ENCODE peak calls at places on chromosomes 7 and 10, in five cellular contexts. G is IMR-90, L is tibial nerve, P is heart left ventricle, H is Peyer's patch. Z is an unnamed sample.

GRCh38 chr7:100171087-100171681 is 2.8 kb upstream of the GAL3ST4 start:
- DNase-seq in G (no peak), L (no peak), P (no peak), H (no peak), Z (peak)

GRCh38 chr10:89251417-89252224 is at the start of gene LIPA:
- DNase-seq in G (peak), L (peak), P (peak), H (peak), Z (peak)

GRCh38 chr10:72525277-72525676 is 100.6 kb downstream of the MICU1 start:
- DNase-seq in G (peak), L (no peak), P (no peak), H (no peak), Z (no peak)

GRCh38 chr10:119233821-119234220 is 26.4 kb downstream of the GRK5 start:
- DNase-seq in G (peak), L (no peak), P (no peak), H (no peak), Z (peak)

GRCh38 chr7:152881893-152882292 is 122.3 kb downstream of the ACTR3B start:
- DNase-seq in G (no peak), L (no peak), P (no peak), H (no peak), Z (no peak)

GRCh38 chr10:8913720-8914119 is 859.2 kb downstream of the GATA3 start:
- DNase-seq in G (no peak), L (no peak), P (no peak), H (no peak), Z (no peak)

GRCh38 chr10:84177541-84178386 is 4.2 kb downstream of the GPR15LG start:
- DNase-seq in G (no peak), L (no peak), P (peak), H (peak), Z (peak)

GRCh38 chr10:114526497-114527238 is 122.4 kb upstream of the AFAP1L2 start:
- DNase-seq in G (peak), L (peak), P (peak), H (peak), Z (peak)

GRCh38 chr7:102273749-102274712 is 12.6 kb upstream of the SH2B2 start:
- DNase-seq in G (peak), L (no peak), P (no peak), H (peak), Z (no peak)

GRCh38 chr10:69732147-69732825 is 69.4 kb upstream of the COL13A1 start:
- DNase-seq in G (no peak), L (no peak), P (peak), H (no peak), Z (no peak)

GRCh38 chr7:137606061-137606674 is 240.6 kb downstream of the DGKI start:
- DNase-seq in G (peak), L (no peak), P (no peak), H (no peak), Z (no peak)

GRCh38 chr10:115167716-115168115 is 74.6 kb downstream of the ATRNL1 start:
- DNase-seq in G (no peak), L (no peak), P (no peak), H (no peak), Z (no peak)

GRCh38 chr10:66622050-66622449 is 303.8 kb upstream of the LRRTM3 start:
- DNase-seq in G (no peak), L (no peak), P (no peak), H (no peak), Z (no peak)

GRCh38 chr7:149329265-149329664 is 67.3 kb downstream of the ZNF783 start:
- DNase-seq in G (no peak), L (no peak), P (no peak), H (no peak), Z (no peak)

GRCh38 chr10:110989016-110989415 is 69.6 kb downstream of the SHOC2 start:
- DNase-seq in G (peak), L (no peak), P (no peak), H (no peak), Z (no peak)

GRCh38 chr7:142711722-142712616 is 37.3 kb upstream of the PRSS1 start:
- DNase-seq in G (peak), L (no peak), P (no peak), H (peak), Z (no peak)

GRCh38 chr10:119377905-119378736 is 164.4 kb downstream of the RGS10 start:
- DNase-seq in G (no peak), L (no peak), P (peak), H (no peak), Z (no peak)

GRCh38 chr10:97428572-97428981 is 2.6 kb downstream of the PGAM1 start:
- DNase-seq in G (no peak), L (no peak), P (no peak), H (no peak), Z (no peak)

GRCh38 chr7:128833148-128833938 is 3.1 kb downstream of the FLNC start:
- DNase-seq in G (peak), L (no peak), P (peak), H (no peak), Z (peak)

GRCh38 chr10:26556756-26557640 is 118.9 kb downstream of the APBB1IP start:
- DNase-seq in G (peak), L (no peak), P (no peak), H (peak), Z (no peak)

GRCh38 chr10:35027567-35027966 is 62.6 kb downstream of the CUL2 start:
- DNase-seq in G (peak), L (no peak), P (no peak), H (no peak), Z (no peak)

GRCh38 chr7:108415821-108416536 is 40.3 kb downstream of the NRCAM start:
- DNase-seq in G (no peak), L (no peak), P (no peak), H (peak), Z (no peak)

GRCh38 chr10:100306861-100307260 is 20.4 kb upstream of the BLOC1S2 start:
- DNase-seq in G (no peak), L (no peak), P (no peak), H (no peak), Z (no peak)

GRCh38 chr10:93222211-93222754 is 148.6 kb downstream of the CYP26A1 start:
- DNase-seq in G (no peak), L (no peak), P (no peak), H (no peak), Z (peak)

GRCh38 chr7:130877676-130878305 is 143.8 kb upstream of the KLF14 start:
- DNase-seq in G (peak), L (no peak), P (no peak), H (no peak), Z (no peak)

GRCh38 chr10:65123120-65123519 is 1601.9 kb downstream of the REEP3 start:
- DNase-seq in G (no peak), L (no peak), P (no peak), H (no peak), Z (no peak)

GRCh38 chr10:31742255-31742654 is 186.4 kb downstream of the ARHGAP12 start:
- DNase-seq in G (no peak), L (no peak), P (no peak), H (no peak), Z (no peak)

GRCh38 chr10:76336213-76336963 is 905.0 kb downstream of the LRMDA start:
- DNase-seq in G (no peak), L (no peak), P (no peak), H (no peak), Z (no peak)

GRCh38 chr7:11130012-11130411 is 156.3 kb downstream of the PHF14 start:
- DNase-seq in G (peak), L (no peak), P (no peak), H (no peak), Z (no peak)

GRCh38 chr10:51770719-51771118 is 71.3 kb upstream of the CSTF2T start:
- DNase-seq in G (peak), L (no peak), P (no peak), H (no peak), Z (no peak)

GRCh38 chr7:24601600-24601999 is 28.3 kb downstream of the PALS2 start:
- DNase-seq in G (no peak), L (no peak), P (no peak), H (no peak), Z (no peak)

GRCh38 chr7:11005202-11005601 is 31.5 kb downstream of the PHF14 start:
- DNase-seq in G (no peak), L (no peak), P (no peak), H (no peak), Z (no peak)

GRCh38 chr10:101446947-101447346 is 93.0 kb downstream of the BTRC start:
- DNase-seq in G (no peak), L (no peak), P (no peak), H (no peak), Z (no peak)
- H3K4me3 ChIP-seq in G (no peak), L (no peak), P (no peak), H (no peak), Z (no peak)

DNA sequence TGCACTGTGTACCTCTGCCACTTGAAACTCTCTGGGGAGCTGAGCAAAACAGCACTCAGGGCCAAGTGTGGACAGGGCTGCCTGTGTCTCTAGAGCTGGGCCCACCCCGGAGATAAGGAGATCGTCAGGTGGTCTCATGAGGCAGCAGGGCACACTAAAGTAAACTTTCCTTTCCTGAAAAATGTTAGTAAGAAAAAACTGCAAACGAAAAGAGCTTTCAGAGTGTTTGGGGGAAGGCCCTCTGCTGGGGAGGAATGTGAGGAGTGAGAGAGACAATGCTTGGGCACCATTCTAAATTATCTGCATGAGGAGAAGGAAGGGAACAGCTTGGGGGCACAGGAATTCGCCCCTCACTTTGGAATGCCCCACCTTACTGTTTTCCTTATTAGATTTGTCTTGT is 127.7 kb downstream of the ATXN7L1 start:
- DNase-seq in G (no peak), L (no peak), P (no peak), H (no peak), Z (peak)
- TF ChIP-seq CTCF in G (no peak), L (no peak), P (no peak), H (no peak), Z (no peak)

GRCh38 chr10:29736325-29737208 is 101.8 kb upstream of the SVIL start:
- DNase-seq in G (peak), L (peak), P (peak), H (peak), Z (peak)
- TF ChIP-seq POLR2A in G (no peak), L (no peak), P (peak), H (peak), Z (no peak)

GRCh38 chr10:5595591-5596590 is 70.5 kb downstream of the ASB13 start:
- DNase-seq in G (peak), L (no peak), P (no peak), H (no peak), Z (no peak)

GRCh38 chr10:5594271-5595036 is 69.7 kb downstream of the CALML3 start:
- DNase-seq in G (peak), L (no peak), P (no peak), H (no peak), Z (no peak)

GRCh38 chr10:5595095-5595494 is 70.3 kb downstream of the CALML3 start:
- DNase-seq in G (no peak), L (no peak), P (no peak), H (no peak), Z (no peak)

GRCh38 chr10:5598085-5598690 is 68.2 kb downstream of the ASB13 start:
- DNase-seq in G (no peak), L (no peak), P (no peak), H (no peak), Z (no peak)

DNA sequence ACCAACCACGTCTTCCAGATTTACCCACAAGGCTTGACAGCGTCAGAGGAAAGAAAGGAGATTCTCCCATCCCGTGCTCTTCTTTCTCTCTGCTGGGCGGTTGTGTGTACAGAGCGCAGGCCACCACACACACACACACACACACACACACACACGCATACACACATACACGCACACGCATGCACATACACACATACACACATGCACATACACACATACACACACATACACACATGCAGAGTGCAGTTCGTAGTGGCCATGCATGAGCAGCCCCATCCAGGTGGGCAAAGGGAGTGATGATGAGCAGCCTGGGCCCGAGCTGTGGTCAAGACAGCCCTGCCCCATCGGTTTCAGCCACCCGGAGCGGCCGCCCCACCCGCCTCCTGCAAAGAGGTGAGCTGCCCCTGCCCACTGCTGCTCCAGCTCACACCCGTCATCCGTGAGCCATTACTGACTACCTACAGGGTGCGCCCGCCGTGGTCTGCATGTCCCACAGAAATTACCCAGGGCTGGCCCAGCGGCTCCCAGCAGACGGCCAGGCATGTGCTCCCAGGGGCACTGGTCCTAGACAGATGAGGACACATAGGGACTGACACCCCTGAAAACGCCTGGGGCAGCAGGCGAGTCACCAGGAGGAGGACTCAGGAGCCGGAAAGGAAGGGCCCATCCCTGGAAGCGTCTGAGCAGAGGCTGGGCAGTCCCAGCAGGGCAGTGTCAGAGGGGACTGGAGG is 69.6 kb downstream of the ASB13 start:
- DNase-seq in G (no peak), L (no peak), P (no peak), H (no peak), Z (no peak)
- H3K4me3 ChIP-seq in G (no peak), L (no peak), P (no peak), H (no peak), Z (no peak)

GRCh38 chr10:3165196-3165595 is 7.4 kb downstream of the PITRM1 start:
- DNase-seq in G (no peak), L (no peak), P (no peak), H (no peak), Z (no peak)

GRCh38 chr10:3166496-3167290 is 5.9 kb downstream of the PITRM1 start:
- DNase-seq in G (no peak), L (no peak), P (no peak), H (no peak), Z (no peak)

GRCh38 chr10:3159160-3159559 is 13.4 kb downstream of the PITRM1 start:
- DNase-seq in G (no peak), L (no peak), P (no peak), H (no peak), Z (no peak)

GRCh38 chr10:3163879-3164278 is 8.7 kb downstream of the PITRM1 start:
- DNase-seq in G (no peak), L (no peak), P (no peak), H (no peak), Z (no peak)

GRCh38 chr10:3162533-3162932 is 10.0 kb downstream of the PITRM1 start:
- DNase-seq in G (no peak), L (no peak), P (no peak), H (no peak), Z (no peak)
- TF ChIP-seq CTCF in G (no peak), L (no peak), P (no peak), H (no peak), Z (no peak)

GRCh38 chr10:3210251-3210650 is 37.7 kb upstream of the PITRM1 start:
- DNase-seq in G (no peak), L (no peak), P (no peak), H (no peak), Z (no peak)

GRCh38 chr10:3213758-3214545 is 41.4 kb upstream of the PITRM1 start:
- DNase-seq in G (no peak), L (no peak), P (no peak), H (no peak), Z (no peak)

GRCh38 chr10:3217301-3217700 is 44.7 kb upstream of the PITRM1 start:
- DNase-seq in G (peak), L (no peak), P (no peak), H (no peak), Z (no peak)

GRCh38 chr10:3215336-3215860 is 42.8 kb upstream of the PITRM1 start:
- DNase-seq in G (no peak), L (no peak), P (no peak), H (no peak), Z (no peak)

GRCh38 chr10:3213174-3213573 is 40.6 kb upstream of the PITRM1 start:
- DNase-seq in G (peak), L (no peak), P (no peak), H (no peak), Z (no peak)
- TF ChIP-seq POLR2A in G (no peak), L (no peak), P (no peak), H (no peak), Z (no peak)

Z was measured in lower leg skin.